ENCODE peak calls at places on chromosomes 4 and X, in six cellular contexts. T is GM23248, I is IMR-90, S is PC-3, H is mesenchymal stem cell, G is H9. W is an unnamed sample.

GRCh38 chr4:40630335-40631021 is 814 bp upstream of the RBM47 start:
- DNase-seq in T (no peak), I (no peak), S (peak; percentile 69), H (no peak), G (peak; percentile 81), W (no peak)

GRCh38 chrX:37423864-37424569 is 74.9 kb downstream of the PRRG1 start:
- DNase-seq in T (no peak), I (peak; percentile 29), S (peak; percentile 78), H (no peak), G (no peak), W (no peak)

GRCh38 chrX:38515291-38515690 is 46.1 kb upstream of the TSPAN7 start:
- DNase-seq in T (no peak), I (no peak), S (no peak), H (no peak), G (no peak), W (no peak)

GRCh38 chr4:125849869-125850268 is 535.1 kb downstream of the FAT4 start:
- DNase-seq in T (peak; percentile 66), I (peak; percentile 68), S (peak; percentile 7), H (peak; percentile 31), G (no peak), W (no peak)

GRCh38 chrX:39301041-39301440 is 499.8 kb downstream of the MID1IP1 start:
- DNase-seq in T (no peak), I (no peak), S (no peak), H (no peak), G (no peak), W (no peak)

GRCh38 chr4:137950286-137950685 is 291.9 kb downstream of the SLC7A11 start:
- DNase-seq in T (no peak), I (no peak), S (no peak), H (no peak), G (no peak), W (no peak)

GRCh38 chr4:168803727-168804126 is 206.3 kb downstream of the CBR4 start:
- DNase-seq in T (peak; percentile 46), I (peak; percentile 88), S (no peak), H (peak; percentile 82), G (peak; percentile 40), W (peak; percentile 81)

GRCh38 chr4:108060686-108061321 is 71.1 kb downstream of the HADH start:
- DNase-seq in T (no peak), I (no peak), S (no peak), H (peak; percentile 29), G (no peak), W (no peak)

GRCh38 chrX:30246769-30247489 is at the start of gene MAGEB1:
- DNase-seq in T (no peak), I (no peak), S (no peak), H (no peak), G (peak; percentile 78), W (no peak)

GRCh38 chr4:77104405-77105292 is 28.9 kb upstream of the CCNI start:
- DNase-seq in T (peak; percentile 47), I (no peak), S (peak; percentile 70), H (no peak), G (no peak), W (no peak)

GRCh38 chrX:123184199-123184857 is at the start of gene GRIA3:
- DNase-seq in T (peak; percentile 62), I (no peak), S (no peak), H (peak; percentile 24), G (peak; percentile 35), W (no peak)

GRCh38 chr4:112075129-112075753 is 70.0 kb upstream of the FAM241A start:
- DNase-seq in T (peak; percentile 84), I (peak; percentile 66), S (peak; percentile 81), H (peak; percentile 71), G (peak; percentile 45), W (no peak)

GRCh38 chr4:160235771-160236170 is 1132.9 kb downstream of the RAPGEF2 start:
- DNase-seq in T (no peak), I (no peak), S (no peak), H (no peak), G (no peak), W (no peak)
- H3K4me2 ChIP-seq in T (no peak overlapping the region), I (no peak overlapping the region), S (no peak overlapping the region), H (no peak overlapping the region), G (no peak overlapping the region), W (no peak overlapping the region)

DNA sequence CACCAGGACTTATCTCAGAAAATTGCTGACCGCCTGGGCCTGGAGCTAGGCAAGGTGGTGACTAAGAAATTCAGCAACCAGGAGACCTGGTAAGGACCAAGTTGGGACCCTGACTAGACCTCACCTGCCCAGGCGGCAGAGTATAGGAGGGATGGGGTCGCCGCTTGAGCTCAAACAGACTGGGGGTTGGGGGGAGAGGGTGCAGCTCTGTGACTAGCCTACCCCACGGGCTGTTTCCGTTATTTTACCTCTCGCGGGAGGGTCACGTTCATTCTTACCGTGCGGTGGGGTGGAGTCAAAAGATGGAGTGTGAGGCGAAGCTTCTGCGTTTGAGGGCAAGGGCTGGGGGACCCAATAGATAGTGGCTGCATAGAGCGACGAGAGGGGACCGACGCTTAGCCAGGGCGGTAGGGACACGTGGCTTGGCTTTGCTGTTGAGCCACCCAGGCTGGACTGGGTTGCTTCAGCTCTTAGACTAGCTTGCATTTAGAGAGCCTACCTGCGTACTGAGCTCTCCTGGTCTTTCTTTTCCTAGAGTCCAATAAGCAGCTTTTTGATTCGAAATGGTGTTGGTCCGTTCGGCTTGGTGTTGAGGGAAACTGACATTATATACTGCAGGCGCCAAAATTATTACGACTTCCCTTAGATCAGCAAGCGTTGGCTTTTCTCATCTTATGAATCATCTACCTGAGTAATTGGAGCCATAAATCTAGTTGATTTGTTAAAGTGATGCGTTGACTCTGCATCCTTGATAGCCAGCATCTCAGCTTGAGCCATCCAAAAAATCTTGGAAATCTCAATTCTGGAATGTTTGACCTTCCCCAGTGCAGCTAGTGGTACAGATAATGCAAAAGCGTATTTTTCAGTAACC is 587 bp downstream of the PRPS1 start:
- DNase-seq in T (peak; percentile 55), I (peak; percentile 6), S (peak; percentile 60), H (peak; percentile 39), G (peak; percentile 45), W (no peak)
- H3K27ac ChIP-seq in T (peak overlapping the region; percentile 77), I (peak overlapping the region; percentile 48), S (peak overlapping the region; percentile 63), H (peak overlapping the region; percentile 69), G (peak overlapping the region; percentile 56), W (peak overlapping the region; percentile 68)

GRCh38 chr4:10112658-10113284 is 3.8 kb downstream of the WDR1 start:
- DNase-seq in T (no peak), I (no peak), S (no peak), H (no peak), G (no peak), W (no peak)

GRCh38 chr4:10113362-10114047 is 3.1 kb downstream of the WDR1 start:
- DNase-seq in T (no peak), I (no peak), S (no peak), H (no peak), G (no peak), W (no peak)

GRCh38 chr4:10109995-10110670 is 6.5 kb downstream of the WDR1 start:
- DNase-seq in T (no peak), I (no peak), S (no peak), H (no peak), G (no peak), W (no peak)

GRCh38 chr4:10108818-10109783 is 7.5 kb downstream of the WDR1 start:
- DNase-seq in T (peak; percentile 66), I (peak; percentile 55), S (peak; percentile 76), H (peak; percentile 24), G (no peak), W (peak; percentile 83)

DNA sequence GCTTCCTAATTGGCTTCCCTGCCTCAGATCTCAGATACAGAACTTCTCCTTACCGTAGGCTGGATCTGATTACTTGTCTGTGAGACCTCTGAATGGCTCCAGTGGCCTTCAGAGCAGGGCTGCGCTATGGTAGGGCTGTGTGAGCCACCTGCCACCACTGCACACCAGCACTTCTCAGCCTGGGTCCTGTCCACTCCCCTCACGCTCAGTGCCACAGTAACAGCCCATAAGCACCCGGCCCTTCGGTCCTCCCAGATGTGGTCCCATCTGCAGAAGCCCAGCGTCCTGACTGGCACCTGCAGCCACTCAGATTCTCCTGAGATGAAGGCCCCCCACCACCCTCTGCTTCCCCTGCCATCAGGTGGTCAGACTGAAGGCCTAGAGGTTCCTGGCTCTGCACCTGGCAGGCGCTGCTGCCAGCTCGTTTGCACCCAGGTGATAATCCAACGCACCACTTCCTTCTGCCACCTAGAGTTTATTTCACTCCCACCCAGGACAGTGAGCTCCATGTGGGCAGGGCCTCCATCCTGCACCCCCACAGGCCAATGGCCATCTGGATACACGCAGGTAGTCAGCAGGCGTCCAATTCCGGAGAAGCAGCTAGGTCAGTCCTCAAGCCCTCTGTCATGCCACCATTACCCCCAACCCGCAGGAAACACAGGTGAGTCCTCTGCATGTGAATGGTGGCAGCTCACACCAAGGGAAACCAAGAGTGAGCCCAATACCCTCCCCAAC is 5.4 kb downstream of the WDR1 start:
- DNase-seq in T (no peak), I (no peak), S (no peak), H (no peak), G (peak; percentile 61), W (no peak)
- H3K4me2 ChIP-seq in T (no peak overlapping the region), I (no peak overlapping the region), S (no peak overlapping the region), H (no peak overlapping the region), G (no peak overlapping the region), W (no peak overlapping the region)

GRCh38 chrX:19772759-19773623 is 114.4 kb downstream of the SH3KBP1 start:
- DNase-seq in T (peak; percentile 21), I (no peak), S (peak; percentile 56), H (no peak), G (no peak), W (no peak)

GRCh38 chrX:19774905-19775304 is 112.5 kb downstream of the SH3KBP1 start:
- DNase-seq in T (no peak), I (no peak), S (no peak), H (no peak), G (no peak), W (no peak)

GRCh38 chrX:19775830-19776498 is 111.4 kb downstream of the SH3KBP1 start:
- DNase-seq in T (peak; percentile 50), I (no peak), S (no peak), H (no peak), G (no peak), W (no peak)

GRCh38 chrX:19769467-19769866 is 117.9 kb downstream of the SH3KBP1 start:
- DNase-seq in T (no peak), I (no peak), S (no peak), H (no peak), G (no peak), W (no peak)

DNA sequence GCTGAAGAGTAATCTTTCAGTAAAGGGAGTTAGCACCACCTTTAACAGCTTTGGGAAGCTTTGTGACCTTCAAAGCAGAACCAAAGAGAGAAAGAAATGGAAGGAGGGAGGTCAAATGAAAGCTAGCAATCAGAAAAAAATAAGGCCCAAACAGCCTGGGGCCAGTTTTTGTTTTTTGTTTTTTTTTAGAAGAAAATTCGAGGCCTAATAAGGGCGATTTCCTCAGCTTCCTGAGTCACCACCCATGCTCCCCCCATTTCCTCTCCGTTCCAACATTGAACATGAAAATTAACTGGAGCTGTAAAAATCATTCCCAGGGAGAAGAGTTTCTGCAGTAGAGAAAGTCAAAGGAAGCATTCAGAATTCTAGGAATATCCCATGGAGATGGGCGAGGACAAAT is 115.1 kb downstream of the SH3KBP1 start:
- DNase-seq in T (peak; percentile 67), I (peak; percentile 38), S (peak; percentile 30), H (peak; percentile 48), G (no peak), W (no peak)
- H3K27ac ChIP-seq in T (peak overlapping the region; percentile 85), I (peak overlapping the region; percentile 5), S (peak overlapping the region; percentile 77), H (peak overlapping the region; percentile 59), G (no peak overlapping the region), W (no peak overlapping the region)

W was measured in keratinocyte.